ENCODE peak calls at places on chromosome 21, in four cellular contexts. One of them, this sample, is unnamed.
A peak's percentile ranks its signal among the peaks of the same experiment; 100 is the strongest.

GRCh38 chr21:40054403-40054802 is 187.2 kb downstream of the PCP4 start:
- DNase-seq in GM12878: no peak
- DNase-seq in K562: no peak
- DNase-seq in HL-60: no peak
- DNase-seq in this sample: no peak

GRCh38 chr21:15051652-15052554 is 12.9 kb downstream of the NRIP1 start:
- DNase-seq in HL-60: no peak
- DNase-seq in GM12878: no peak
- DNase-seq in K562: no peak
- DNase-seq in this sample: no peak

GRCh38 chr21:15005391-15005790 is 59.4 kb downstream of the NRIP1 start:
- DNase-seq in HL-60: no peak
- DNase-seq in GM12878: no peak
- DNase-seq in K562: no peak
- DNase-seq in this sample: no peak

GRCh38 chr21:35904995-35905972 is 155.0 kb downstream of the SETD4 start:
- DNase-seq in GM12878: no peak
- DNase-seq in K562: no peak
- DNase-seq in HL-60: no peak
- DNase-seq in this sample: no peak

GRCh38 chr21:15731243-15731613 is 1.4 kb downstream of the USP25 start:
- DNase-seq in K562: no peak
- DNase-seq in GM12878: no peak
- DNase-seq in HL-60: no peak
- DNase-seq in this sample: no peak

GRCh38 chr21:24224411-24224810 is 1382.9 kb downstream of the MRPL39 start:
- DNase-seq in GM12878: no peak
- DNase-seq in K562: no peak
- DNase-seq in HL-60: no peak
- DNase-seq in this sample: no peak

GRCh38 chr21:41894922-41895557 is 15.9 kb upstream of the PRDM15 start:
- DNase-seq in K562: peak; percentile 77
- DNase-seq in HL-60: no peak
- DNase-seq in GM12878: no peak
- DNase-seq in this sample: no peak

GRCh38 chr21:43331962-43332458 is 94.9 kb downstream of the SIK1 start:
- DNase-seq in K562: no peak
- DNase-seq in GM12878: no peak
- DNase-seq in HL-60: no peak
- DNase-seq in this sample: no peak

GRCh38 chr21:24093032-24093431 is 1514.2 kb downstream of the MRPL39 start:
- DNase-seq in K562: no peak
- DNase-seq in GM12878: no peak
- DNase-seq in HL-60: no peak
- DNase-seq in this sample: no peak

GRCh38 chr21:42535602-42536171 is 22.0 kb downstream of the SLC37A1 start:
- DNase-seq in GM12878: peak; percentile 81
- DNase-seq in K562: no peak
- DNase-seq in HL-60: no peak
- DNase-seq in this sample: peak; percentile 49

GRCh38 chr21:21188513-21189188 is 190.4 kb downstream of the NCAM2 start:
- DNase-seq in K562: no peak
- DNase-seq in GM12878: no peak
- DNase-seq in HL-60: no peak
- DNase-seq in this sample: no peak

GRCh38 chr21:39006653-39007417 is 176.4 kb downstream of the PSMG1 start:
- DNase-seq in HL-60: peak; percentile 42
- DNase-seq in GM12878: no peak
- DNase-seq in K562: no peak
- DNase-seq in this sample: no peak

GRCh38 chr21:44349847-44350772 is 3.3 kb upstream of the TRPM2 start:
- DNase-seq in K562: no peak
- DNase-seq in HL-60: no peak
- DNase-seq in GM12878: no peak
- DNase-seq in this sample: no peak

GRCh38 chr21:15826908-15827601 is 97.3 kb downstream of the USP25 start:
- DNase-seq in K562: no peak
- DNase-seq in HL-60: no peak
- DNase-seq in GM12878: no peak
- DNase-seq in this sample: no peak

GRCh38 chr21:42466700-42467612 is 29.1 kb downstream of the RSPH1 start:
- DNase-seq in K562: peak; percentile 67
- DNase-seq in GM12878: no peak
- DNase-seq in HL-60: peak; percentile 67
- DNase-seq in this sample: no peak

GRCh38 chr21:42671778-42672593 is 18.6 kb downstream of the PDE9A start:
- DNase-seq in GM12878: no peak
- DNase-seq in HL-60: no peak
- DNase-seq in K562: no peak
- DNase-seq in this sample: no peak

GRCh38 chr21:34593423-34593822 is 21.5 kb downstream of the RCAN1 start:
- DNase-seq in HL-60: no peak
- DNase-seq in K562: no peak
- DNase-seq in GM12878: no peak
- DNase-seq in this sample: no peak

GRCh38 chr21:17231771-17232170 is 281.1 kb upstream of the CXADR start:
- DNase-seq in GM12878: no peak
- DNase-seq in HL-60: no peak
- DNase-seq in K562: no peak
- DNase-seq in this sample: no peak

GRCh38 chr21:14797543-14797942 is 251.4 kb upstream of the SAMSN1 start:
- DNase-seq in HL-60: no peak
- DNase-seq in K562: no peak
- DNase-seq in GM12878: no peak
- DNase-seq in this sample: no peak

GRCh38 chr21:17388226-17388625 is 124.6 kb upstream of the CXADR start:
- DNase-seq in HL-60: no peak
- DNase-seq in K562: no peak
- DNase-seq in GM12878: no peak
- DNase-seq in this sample: no peak

GRCh38 chr21:43919871-43920801 is 55.1 kb downstream of the AGPAT3 start:
- DNase-seq in HL-60: no peak
- DNase-seq in GM12878: peak; percentile 54
- DNase-seq in K562: no peak
- DNase-seq in this sample: no peak

GRCh38 chr21:40433575-40433974 is 413.4 kb downstream of the DSCAM start:
- DNase-seq in K562: no peak
- DNase-seq in HL-60: no peak
- DNase-seq in GM12878: no peak
- DNase-seq in this sample: no peak

GRCh38 chr21:41111681-41112080 is 56.3 kb upstream of the BACE2 start:
- DNase-seq in HL-60: no peak
- DNase-seq in GM12878: no peak
- DNase-seq in K562: no peak
- DNase-seq in this sample: no peak

GRCh38 chr21:34091607-34092006 is 18.2 kb downstream of the MRPS6 start:
- DNase-seq in K562: peak; percentile 34
- DNase-seq in GM12878: no peak
- DNase-seq in HL-60: no peak
- DNase-seq in this sample: no peak

GRCh38 chr21:14453964-14454641 is 71.2 kb upstream of the HSPA13 start:
- DNase-seq in HL-60: peak; percentile 10
- DNase-seq in GM12878: peak; percentile 25
- DNase-seq in K562: peak; percentile 81
- DNase-seq in this sample: no peak

GRCh38 chr21:16258834-16259611 is 529.2 kb downstream of the USP25 start:
- DNase-seq in HL-60: no peak
- DNase-seq in GM12878: no peak
- DNase-seq in K562: no peak
- DNase-seq in this sample: no peak

GRCh38 chr21:16775056-16775455 is 737.8 kb upstream of the CXADR start:
- DNase-seq in HL-60: no peak
- DNase-seq in K562: no peak
- DNase-seq in GM12878: no peak
- DNase-seq in this sample: no peak

GRCh38 chr21:41835711-41836154 is 43.4 kb downstream of the PRDM15 start:
- DNase-seq in HL-60: no peak
- DNase-seq in K562: peak; percentile 86
- DNase-seq in GM12878: no peak
- DNase-seq in this sample: no peak

GRCh38 chr21:38140192-38140905 is 116.4 kb upstream of the KCNJ15 start:
- DNase-seq in HL-60: no peak
- DNase-seq in GM12878: no peak
- DNase-seq in K562: no peak
- DNase-seq in this sample: no peak

GRCh38 chr21:44558695-44559094 is at the start of gene KRTAP10-3:
- DNase-seq in GM12878: no peak
- DNase-seq in HL-60: no peak
- DNase-seq in K562: no peak
- DNase-seq in this sample: no peak

GRCh38 chr21:41663805-41664788 is 102.8 kb downstream of the RIPK4 start:
- DNase-seq in HL-60: no peak
- DNase-seq in K562: no peak
- DNase-seq in GM12878: peak; percentile 26
- DNase-seq in this sample: no peak

GRCh38 chr21:18832950-18833349 is 429.4 kb upstream of the TMPRSS15 start:
- DNase-seq in HL-60: no peak
- DNase-seq in K562: no peak
- DNase-seq in GM12878: no peak
- DNase-seq in this sample: no peak

GRCh38 chr21:27572681-27573080 is 605.8 kb upstream of the ADAMTS5 start:
- DNase-seq in GM12878: no peak
- DNase-seq in K562: no peak
- DNase-seq in HL-60: no peak
- DNase-seq in this sample: no peak

GRCh38 chr21:15257646-15258045 is 192.8 kb upstream of the NRIP1 start:
- DNase-seq in K562: no peak
- DNase-seq in HL-60: no peak
- DNase-seq in GM12878: no peak
- DNase-seq in this sample: no peak

DNA sequence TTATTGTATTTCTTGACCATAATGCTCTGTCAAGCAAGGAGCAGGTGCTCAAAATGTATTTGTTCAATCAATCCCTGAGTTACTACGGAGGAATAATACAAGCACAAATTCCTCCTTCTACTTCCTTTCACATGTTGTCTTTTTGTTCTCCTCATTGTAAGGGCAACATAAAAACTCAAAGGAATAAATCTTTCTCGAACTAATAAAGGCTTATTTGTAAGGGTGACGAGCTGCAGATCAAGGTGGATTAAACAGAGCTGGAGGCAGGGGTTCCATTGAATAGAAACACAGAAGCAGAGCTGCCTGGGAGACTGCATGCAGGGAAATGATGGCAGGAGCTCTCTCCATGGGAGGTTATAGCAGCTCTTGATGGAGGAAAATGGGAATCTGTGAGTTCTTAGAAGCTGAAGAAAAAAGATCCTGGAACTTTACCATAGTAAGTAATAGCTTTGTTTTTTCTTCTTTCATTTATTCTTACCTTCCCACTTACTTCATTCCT is 160.2 kb downstream of the CYYR1 start:
- DNase-seq in GM12878: no peak
- DNase-seq in K562: no peak
- DNase-seq in HL-60: no peak
- DNase-seq in this sample: no peak
- TF ChIP-seq SPI1 in GM12878: no peak
- TF ChIP-seq SPI1 in K562: no peak
- TF ChIP-seq SPI1 in HL-60: no peak
- TF ChIP-seq SPI1 in this sample: no peak

DNA sequence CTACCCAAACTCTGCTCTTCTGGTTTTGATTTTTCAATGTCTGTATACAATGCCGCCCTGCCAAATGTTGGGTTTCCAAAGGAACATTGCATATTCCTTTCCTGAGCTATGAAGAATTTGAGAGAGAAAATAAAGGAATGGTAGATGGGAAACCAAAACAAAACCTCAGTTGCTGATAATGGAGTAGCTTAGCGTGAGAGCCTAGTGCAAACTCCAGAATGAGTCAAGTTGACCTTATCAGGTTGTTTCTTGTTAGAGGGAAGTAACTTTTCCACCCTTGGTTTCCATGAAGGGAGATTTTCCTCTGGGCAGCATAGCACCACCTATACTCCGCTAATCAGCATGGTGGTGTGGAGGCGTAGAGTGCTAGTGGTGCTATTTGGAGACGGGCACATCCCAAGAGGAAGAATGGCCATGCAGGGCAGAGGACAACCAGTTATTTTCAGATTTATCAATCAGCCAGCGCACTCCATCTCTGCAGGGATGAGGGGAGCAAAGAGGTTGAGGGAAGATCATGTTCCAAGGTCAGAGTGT is 51.6 kb downstream of the BACH1 start:
- DNase-seq in K562: no peak
- DNase-seq in HL-60: no peak
- DNase-seq in GM12878: no peak
- DNase-seq in this sample: no peak
- TF ChIP-seq POLR2AphosphoS5 in K562: no peak
- TF ChIP-seq POLR2AphosphoS5 in HL-60: no peak
- TF ChIP-seq POLR2AphosphoS5 in GM12878: no peak
- TF ChIP-seq POLR2AphosphoS5 in this sample: no peak

DNA sequence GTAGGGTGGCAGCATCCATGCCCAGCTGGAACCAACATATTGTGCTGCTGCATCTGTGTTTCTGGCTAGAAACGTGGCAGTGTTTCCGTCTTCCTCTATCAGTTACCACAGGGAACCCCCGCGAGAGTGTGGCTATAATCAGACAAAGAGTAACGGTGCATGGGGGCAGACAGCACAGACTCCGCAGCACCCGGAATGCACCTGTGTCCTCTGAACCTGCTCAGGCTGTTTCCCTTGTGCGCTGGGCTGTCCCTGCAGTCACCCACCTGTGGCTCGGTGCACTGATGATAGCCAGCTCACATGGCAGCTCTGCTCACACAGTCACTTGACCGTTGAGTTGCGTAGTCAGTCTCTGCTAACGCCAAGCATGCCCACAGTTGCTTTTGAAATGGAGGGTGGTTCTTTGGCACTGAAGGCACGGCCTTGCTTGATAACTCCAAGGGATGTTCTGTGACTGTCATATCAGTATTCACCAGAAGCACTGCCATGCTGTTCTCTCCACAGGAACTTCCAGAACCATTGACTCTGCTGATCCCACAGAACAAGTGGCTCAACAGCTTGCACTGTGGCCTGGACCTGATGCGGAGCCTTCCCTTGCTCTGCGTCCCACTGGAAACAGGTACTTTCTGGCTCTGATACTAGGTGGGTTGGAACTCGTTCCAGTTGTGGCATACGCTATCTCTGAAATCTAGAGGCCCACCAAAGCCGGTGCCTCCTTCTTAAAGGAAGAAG is 11.2 kb upstream of the PCBP3 start:
- DNase-seq in HL-60: no peak
- DNase-seq in K562: no peak
- DNase-seq in GM12878: no peak
- DNase-seq in this sample: no peak
- TF ChIP-seq SPI1 in HL-60: no peak
- TF ChIP-seq SPI1 in K562: no peak
- TF ChIP-seq SPI1 in GM12878: peak; percentile 9
- TF ChIP-seq SPI1 in this sample: no peak

GRCh38 chr21:32302560-32302959 is 3.9 kb downstream of the MRAP start:
- DNase-seq in HL-60: no peak
- DNase-seq in GM12878: no peak
- DNase-seq in K562: no peak
- DNase-seq in this sample: no peak

GRCh38 chr21:32304998-32305397 is 6.3 kb downstream of the MRAP start:
- DNase-seq in GM12878: no peak
- DNase-seq in HL-60: no peak
- DNase-seq in K562: no peak
- DNase-seq in this sample: no peak

GRCh38 chr21:32301596-32301995 is 2.9 kb downstream of the MRAP start:
- DNase-seq in GM12878: no peak
- DNase-seq in K562: no peak
- DNase-seq in HL-60: no peak
- DNase-seq in this sample: no peak

GRCh38 chr21:32306021-32306780 is 7.5 kb downstream of the MRAP start:
- DNase-seq in K562: peak; percentile 37
- DNase-seq in HL-60: no peak
- DNase-seq in GM12878: no peak
- DNase-seq in this sample: no peak

GRCh38 chr21:32303385-32303784 is 4.7 kb downstream of the MRAP start:
- DNase-seq in GM12878: no peak
- DNase-seq in HL-60: no peak
- DNase-seq in K562: no peak
- DNase-seq in this sample: no peak
- TF ChIP-seq POLR2AphosphoS5 in GM12878: no peak
- TF ChIP-seq POLR2AphosphoS5 in HL-60: no peak
- TF ChIP-seq POLR2AphosphoS5 in K562: no peak
- TF ChIP-seq POLR2AphosphoS5 in this sample: no peak